ENCODE peak calls at places on chromosome 6, in four cellular contexts. D is NCI-H1092; A is activated CD4-positive, CD25-positive, alpha-beta regulatory T cell; C is MCF 10A. J is an unnamed sample.

GRCh38 chr6:10621227-10621626 is 73.2 kb downstream of the C6orf52 start:
- DNase-seq in A (no peak), D (no peak), C (no peak), J (no peak)

GRCh38 chr6:158756126-158756525 is 63.0 kb downstream of the EZR start:
- DNase-seq in C (peak), D (no peak), A (no peak), J (no peak)

GRCh38 chr6:33516726-33517125 is 62.4 kb downstream of the ZBTB9 start:
- DNase-seq in C (no peak), D (no peak), A (no peak), J (no peak)

GRCh38 chr6:119627908-119628669 is 278.5 kb upstream of the MAN1A1 start:
- DNase-seq in A (no peak), D (no peak), C (peak), J (no peak)

GRCh38 chr6:133132583-133132982 is 108.6 kb upstream of the EYA4 start:
- DNase-seq in A (no peak), C (no peak), D (no peak), J (no peak)

GRCh38 chr6:141677598-141678211 is 455.0 kb upstream of the GJE1 start:
- DNase-seq in A (no peak), D (peak), C (peak), J (peak)

GRCh38 chr6:56062856-56063255 is 184.5 kb downstream of the COL21A1 start:
- DNase-seq in C (no peak), A (no peak), D (no peak), J (no peak)

GRCh38 chr6:1630771-1631217 is 21.1 kb downstream of the FOXC1 start:
- DNase-seq in A (no peak), C (no peak), D (no peak), J (no peak)

GRCh38 chr6:136103763-136104311 is 146.3 kb downstream of the MTFR2 start:
- DNase-seq in C (no peak), A (no peak), D (no peak), J (no peak)

GRCh38 chr6:27873101-27874030 is 38.8 kb downstream of the OR2B2 start:
- DNase-seq in D (peak), C (peak), A (peak), J (peak)

GRCh38 chr6:170045563-170045960 is 245.3 kb downstream of the DLL1 start:
- DNase-seq in C (no peak), A (no peak), D (no peak), J (no peak)

GRCh38 chr6:158703840-158704822 is 54.3 kb downstream of the SYTL3 start:
- DNase-seq in C (peak), A (peak), D (peak), J (peak)

GRCh38 chr6:85403331-85404015 is 46.4 kb upstream of the NT5E start:
- DNase-seq in D (no peak), A (no peak), C (peak), J (no peak)

GRCh38 chr6:84728602-84729001 is 35.8 kb downstream of the TBX18 start:
- DNase-seq in C (peak), A (no peak), D (no peak), J (no peak)

GRCh38 chr6:128882560-128882959 is 378 bp upstream of the LAMA2 start:
- DNase-seq in D (no peak), A (no peak), C (no peak), J (no peak)

GRCh38 chr6:72950114-72950860 is 275.0 kb downstream of the KHDC1L start:
- DNase-seq in A (no peak), C (peak), D (no peak), J (no peak)